ENCODE peak calls at places on chromosomes 4 and X, in seven cellular contexts. R, F, O, C, M, V and L are unnamed samples.

GRCh38 chr4:140267576-140267975 is 105.9 kb upstream of the SCOC start:
- DNase-seq in M (no peak), R (no peak), O (peak; percentile 44), V (no peak), C (no peak), F (no peak), L (no peak)

GRCh38 chr4:99117876-99118693 is 26.0 kb downstream of the ADH4 start:
- DNase-seq in V (peak; percentile 63), R (no peak), M (no peak), C (no peak), O (peak; percentile 34), F (peak; percentile 15), L (no peak)

GRCh38 chr4:143359794-143360193 is 23.1 kb downstream of the GAB1 start:
- DNase-seq in F (no peak), M (no peak), V (no peak), O (no peak), R (no peak), C (no peak), L (no peak)

GRCh38 chr4:116734178-116734577 is 351.2 kb downstream of the TRAM1L1 start:
- DNase-seq in F (no peak), C (no peak), O (no peak), V (no peak), M (no peak), R (no peak), L (no peak)

GRCh38 chr4:8281519-8282133 is 12.1 kb downstream of the HTRA3 start:
- DNase-seq in M (no peak), F (no peak), O (no peak), C (no peak), V (peak; percentile 96), R (no peak), L (no peak)

GRCh38 chr4:101961144-101961543 is 170.6 kb downstream of the BANK1 start:
- DNase-seq in M (peak; percentile 14), V (no peak), F (no peak), O (no peak), R (no peak), C (no peak), L (no peak)

GRCh38 chr4:173242466-173243250 is 74.0 kb downstream of the GALNT7 start:
- DNase-seq in R (no peak), F (no peak), O (no peak), V (no peak), M (peak; percentile 61), C (no peak), L (no peak)

GRCh38 chr4:5267418-5267817 is 216.1 kb downstream of the STK32B start:
- DNase-seq in M (no peak), V (no peak), F (no peak), R (no peak), O (no peak), C (no peak), L (no peak)

GRCh38 chr4:146333187-146333894 is 119.0 kb downstream of the REELD1 start:
- DNase-seq in F (no peak), M (no peak), C (no peak), V (peak; percentile 68), O (no peak), R (peak; percentile 59), L (no peak)

GRCh38 chr4:151031831-151032605 is 16.9 kb upstream of the LRBA start:
- DNase-seq in R (peak; percentile 54), M (no peak), F (peak; percentile 85), C (no peak), V (peak; percentile 13), O (peak; percentile 25), L (no peak)

GRCh38 chrX:69182818-69183375 is 17.6 kb upstream of the PJA1 start:
- DNase-seq in M (no peak), F (no peak), C (no peak), R (no peak), V (no peak), O (no peak), L (no peak)

GRCh38 chrX:135346975-135347374 is 37.7 kb downstream of the ETDC start:
- DNase-seq in R (no peak), O (no peak), M (no peak), C (no peak), V (no peak), F (peak; percentile 23), L (no peak)

GRCh38 chrX:48487362-48487785 is 11.4 kb downstream of the FTSJ1 start:
- DNase-seq in F (peak; percentile 74), C (no peak), M (no peak), V (peak; percentile 90), R (no peak), O (peak; percentile 17), L (peak; percentile 96)

GRCh38 chr4:1405249-1405635 is 1.0 kb downstream of the NKX1-1 start:
- DNase-seq in R (no peak), V (no peak), F (no peak), O (no peak), C (no peak), M (no peak), L (no peak)

GRCh38 chr4:55445921-55446577 is 50.3 kb downstream of the TMEM165 start:
- DNase-seq in C (no peak), R (no peak), V (peak; percentile 65), O (no peak), F (no peak), M (no peak), L (peak; percentile 42)

GRCh38 chrX:52577464-52578173 is 60.8 kb upstream of the XAGE1B start:
- DNase-seq in V (no peak), R (no peak), O (no peak), M (no peak), F (no peak), C (no peak), L (no peak)

GRCh38 chrX:45850775-45851433 is 650.2 kb upstream of the DIPK2B start:
- DNase-seq in O (peak; percentile 19), R (no peak), V (peak; percentile 44), F (no peak), M (peak; percentile 63), C (no peak), L (no peak)

GRCh38 chrX:102658551-102658950 is 7.3 kb downstream of the GPRASP1 start:
- DNase-seq in V (peak; percentile 8), C (no peak), R (no peak), M (no peak), O (no peak), F (no peak), L (no peak)

GRCh38 chrX:102654696-102655095 is 3.4 kb downstream of the GPRASP1 start:
- DNase-seq in C (no peak), R (no peak), V (no peak), M (no peak), F (no peak), O (no peak), L (no peak)

GRCh38 chrX:102659790-102660757 is 8.8 kb downstream of the GPRASP1 start:
- DNase-seq in O (peak; percentile 75), R (peak; percentile 28), M (peak; percentile 80), V (peak; percentile 77), C (no peak), F (peak; percentile 79), L (no peak)
- TF ChIP-seq CTCF in O (peak; percentile 7), R (no peak), M (no peak), V (peak; percentile 19), C (peak; percentile 1), F (no peak), L (peak; percentile 21)

GRCh38 chrX:130171446-130172126 is at the start of gene RAB33A:
- DNase-seq in C (no peak), F (no peak), O (peak; percentile 50), R (no peak), V (peak; percentile 25), M (peak; percentile 56), L (no peak)

GRCh38 chrX:130173190-130173895 is 1.6 kb downstream of the RAB33A start:
- DNase-seq in C (no peak), F (peak; percentile 89), O (no peak), M (no peak), V (peak; percentile 93), R (peak; percentile 56), L (no peak)

GRCh38 chrX:130174051-130174704 is 2.4 kb downstream of the RAB33A start:
- DNase-seq in R (no peak), V (peak; percentile 85), C (no peak), M (no peak), O (no peak), F (peak; percentile 35), L (no peak)

GRCh38 chrX:130172127-130172834 is 519 bp downstream of the RAB33A start:
- DNase-seq in M (peak; percentile 11), C (no peak), F (no peak), O (peak; percentile 15), R (no peak), V (no peak), L (no peak)

GRCh38 chrX:130170752-130171445 is 863 bp upstream of the RAB33A start:
- DNase-seq in M (peak; percentile 77), V (no peak), R (peak; percentile 39), C (no peak), O (peak; percentile 71), F (no peak), L (no peak)
- TF ChIP-seq EZH2 in M (no peak), V (no peak), R (no peak), C (no peak), O (no peak), F (no peak), L (no peak)

DNA sequence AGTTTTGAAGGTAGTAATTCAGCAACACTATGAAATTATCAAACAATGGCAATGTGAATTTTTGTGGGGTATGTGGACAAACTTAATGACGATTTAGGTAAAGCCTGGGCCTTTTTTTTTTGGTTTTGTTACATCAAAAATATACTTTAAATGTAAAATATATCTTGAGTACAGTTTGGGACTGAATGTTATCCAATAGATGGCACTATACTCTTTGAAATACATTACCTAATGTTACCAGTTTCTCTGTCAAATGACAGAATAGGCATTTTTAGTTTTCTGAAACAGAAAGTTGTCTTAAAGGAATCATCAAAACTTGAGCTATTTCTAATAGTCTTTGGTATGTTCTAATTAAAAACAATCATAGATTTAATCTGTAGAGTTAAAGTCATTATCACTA is 1651.9 kb downstream of the C4orf33 start:
- DNase-seq in F (no peak), O (peak; percentile 35), C (no peak), V (peak; percentile 32), M (no peak), R (no peak), L (no peak)
- TF ChIP-seq CTCF in F (no peak), O (peak; percentile 62), C (peak; percentile 12), V (no peak), M (peak; percentile 57), R (no peak), L (no peak)

GRCh38 chrX:25016938-25017598 is 1.3 kb upstream of the ARX start:
- DNase-seq in F (no peak), R (no peak), C (no peak), V (no peak), M (peak; percentile 36), O (no peak), L (no peak)

GRCh38 chrX:25015486-25016360 is at the start of gene ARX:
- DNase-seq in R (no peak), O (peak; percentile 88), V (peak; percentile 61), M (peak; percentile 97), C (no peak), F (peak; percentile 65), L (no peak)

GRCh38 chrX:25016361-25016671 is 551 bp upstream of the ARX start:
- DNase-seq in M (peak; percentile 56), C (no peak), O (no peak), V (no peak), R (no peak), F (no peak), L (no peak)

GRCh38 chrX:25018682-25019081 is 2.9 kb upstream of the ARX start:
- DNase-seq in O (no peak), M (no peak), F (no peak), V (no peak), R (no peak), C (no peak), L (no peak)

GRCh38 chrX:25017667-25018247 is 2.0 kb upstream of the ARX start:
- DNase-seq in F (no peak), M (peak; percentile 75), V (no peak), R (no peak), O (no peak), C (no peak), L (no peak)
- TF ChIP-seq EZH2 in F (no peak), M (peak; percentile 93), V (peak; percentile 86), R (no peak), O (peak; percentile 55), C (peak; percentile 71), L (peak; percentile 95)